ENCODE peak calls at places on chromosomes 13 and 19, in six cellular contexts. Q is K562, C is Peyer's patch, V is prostate gland, G is esophagus muscularis mucosa, Y is transverse colon. U is an unnamed sample.

GRCh38 chr19:18612051-18612771 is 459 bp upstream of the TMEM59L start:
- DNase-seq in Q (no peak), C (peak), V (no peak), G (no peak), Y (no peak), U (no peak)

GRCh38 chr13:33937373-33938087 is 119.6 kb downstream of the RFC3 start:
- DNase-seq in Q (no peak), C (no peak), V (peak), G (no peak), Y (no peak), U (no peak)

GRCh38 chr19:40666803-40667438 is 23.5 kb downstream of the NUMBL start:
- DNase-seq in Q (no peak), C (no peak), V (no peak), G (no peak), Y (no peak), U (no peak)

GRCh38 chr13:112128052-112128610 is 61.2 kb downstream of the SOX1 start:
- DNase-seq in Q (no peak), C (no peak), V (no peak), G (no peak), Y (no peak), U (no peak)

GRCh38 chr19:43765109-43765876 is 10.5 kb upstream of the SMG9 start:
- DNase-seq in Q (no peak), C (no peak), V (no peak), G (no peak), Y (peak), U (peak)

GRCh38 chr13:108734676-108735075 is 105.3 kb downstream of the MYO16 start:
- DNase-seq in Q (peak), C (no peak), V (no peak), G (no peak), Y (no peak), U (no peak)

GRCh38 chr13:33258437-33259193 is 26.9 kb downstream of the STARD13 start:
- DNase-seq in Q (no peak), C (no peak), V (no peak), G (no peak), Y (no peak), U (no peak)

GRCh38 chr13:111909971-111910671 is 156.8 kb upstream of the SOX1 start:
- DNase-seq in Q (no peak), C (peak), V (peak), G (peak), Y (no peak), U (peak)

GRCh38 chr19:48372904-48373303 is 8.7 kb downstream of the SYNGR4 start:
- DNase-seq in Q (no peak), C (no peak), V (peak), G (no peak), Y (peak), U (no peak)

GRCh38 chr19:47230921-47231214 is at the start of gene BBC3:
- DNase-seq in Q (no peak), C (no peak), V (no peak), G (no peak), Y (no peak), U (no peak)

GRCh38 chr13:98022210-98022609 is 68.7 kb downstream of the IPO5 start:
- DNase-seq in Q (no peak), C (no peak), V (no peak), G (no peak), Y (no peak), U (peak)

GRCh38 chr13:81493144-81493543 is 1152.2 kb upstream of the SPRY2 start:
- DNase-seq in Q (no peak), C (no peak), V (no peak), G (no peak), Y (no peak), U (no peak)

GRCh38 chr19:53808710-53809125 is 15.4 kb downstream of the NLRP12 start:
- DNase-seq in Q (no peak), C (no peak), V (no peak), G (no peak), Y (no peak), U (no peak)

GRCh38 chr13:98900442-98900841 is 77.4 kb downstream of the DOCK9 start:
- DNase-seq in Q (no peak), C (no peak), V (no peak), G (no peak), Y (no peak), U (no peak)

GRCh38 chr19:23908165-23908564 is 6.5 kb upstream of the ZNF726 start:
- DNase-seq in Q (no peak), C (no peak), V (no peak), G (no peak), Y (no peak), U (no peak)

GRCh38 chr19:15456871-15457700 is 7.3 kb downstream of the RASAL3 start:
- DNase-seq in Q (no peak), C (no peak), V (no peak), G (no peak), Y (no peak), U (no peak)

GRCh38 chr13:45219123-45219891 is 18.5 kb upstream of the KCTD4 start:
- DNase-seq in Q (no peak), C (no peak), V (no peak), G (no peak), Y (no peak), U (no peak)

GRCh38 chr19:48768989-48769713 is 13.8 kb downstream of the FGF21 start:
- DNase-seq in Q (no peak), C (no peak), V (no peak), G (no peak), Y (no peak), U (no peak)

DNA sequence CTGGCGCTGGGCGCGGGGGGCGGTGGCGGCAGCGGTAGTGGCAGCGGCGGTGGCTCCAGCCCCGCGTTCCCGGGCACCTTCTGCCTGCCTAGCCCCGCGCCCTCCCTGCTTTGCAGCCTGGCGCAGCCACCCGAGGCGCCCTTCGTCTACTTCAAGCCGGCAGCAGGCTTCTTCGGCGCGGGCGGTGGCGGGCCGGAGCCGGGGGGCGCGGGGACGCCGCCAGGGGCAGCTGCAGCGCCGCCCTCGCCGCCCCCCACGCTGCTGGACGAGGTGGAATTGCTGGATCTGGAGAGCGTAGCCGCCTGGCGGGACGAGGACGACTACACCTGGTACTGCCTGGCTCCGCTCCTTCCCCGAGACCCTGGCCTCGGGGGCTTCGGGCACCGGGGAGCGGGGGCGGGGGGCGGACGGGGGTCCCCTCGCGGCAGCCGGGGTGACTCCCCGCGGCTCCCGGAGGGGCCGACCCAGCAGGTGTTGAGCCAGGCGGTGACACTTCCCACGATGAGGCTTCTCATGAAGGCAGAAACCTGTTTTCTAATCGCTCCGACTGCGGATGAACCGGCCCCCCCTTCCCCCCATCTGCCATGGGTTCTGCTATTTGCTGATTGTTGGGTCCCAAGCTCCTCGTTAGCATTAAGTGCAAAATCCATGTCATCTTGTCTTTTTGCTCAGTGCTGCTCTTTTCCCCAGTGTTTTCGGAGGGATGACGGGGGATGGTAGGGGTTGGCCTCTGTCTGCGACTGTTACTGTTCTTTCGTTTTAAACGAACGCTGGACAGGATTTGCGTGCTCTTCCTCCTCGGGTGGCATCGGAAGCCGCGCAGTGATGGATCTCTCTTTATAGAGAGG is 948 bp downstream of the SLAIN1 start:
- DNase-seq in Q (peak), C (peak), V (peak), G (no peak), Y (peak), U (peak)
- TF ChIP-seq CTCF in Q (no peak), C (no peak), V (no peak), G (no peak), Y (no peak), U (no peak)

GRCh38 chr13:42048323-42048624 is 174 bp upstream of the DGKH start:
- DNase-seq in Q (peak), C (no peak), V (peak), G (no peak), Y (no peak), U (no peak)

GRCh38 chr13:42049454-42049780 is 969 bp downstream of the DGKH start:
- DNase-seq in Q (no peak), C (no peak), V (no peak), G (no peak), Y (no peak), U (peak)

GRCh38 chr13:42047561-42048322 is 706 bp upstream of the DGKH start:
- DNase-seq in Q (peak), C (peak), V (peak), G (no peak), Y (peak), U (peak)

GRCh38 chr13:42046448-42046847 is 2.0 kb upstream of the DGKH start:
- DNase-seq in Q (no peak), C (no peak), V (no peak), G (no peak), Y (no peak), U (no peak)

GRCh38 chr13:42048625-42049453 is at the start of gene DGKH:
- DNase-seq in Q (peak), C (peak), V (peak), G (no peak), Y (peak), U (peak)
- TF ChIP-seq POLR2A in Q (peak), C (peak), V (peak), G (no peak), Y (peak), U (no peak)

GRCh38 chr19:45041125-45041524 is 2.3 kb downstream of the CLASRP start:
- DNase-seq in Q (no peak), C (no peak), V (no peak), G (no peak), Y (no peak), U (no peak)

GRCh38 chr19:45040059-45040767 is 1.4 kb downstream of the CLASRP start:
- DNase-seq in Q (no peak), C (no peak), V (no peak), G (no peak), Y (no peak), U (no peak)

GRCh38 chr19:45035755-45036154 is 3.1 kb upstream of the CLASRP start:
- DNase-seq in Q (no peak), C (no peak), V (no peak), G (no peak), Y (no peak), U (no peak)

GRCh38 chr19:45038931-45039893 is at the start of gene CLASRP:
- DNase-seq in Q (peak), C (peak), V (peak), G (peak), Y (peak), U (peak)

GRCh38 chr19:45037393-45038169 is 1.3 kb upstream of the CLASRP start:
- DNase-seq in Q (no peak), C (no peak), V (no peak), G (no peak), Y (no peak), U (no peak)
- TF ChIP-seq CTCF in Q (no peak), C (no peak), V (no peak), G (no peak), Y (no peak), U (no peak)

GRCh38 chr19:11355160-11356073 is at the start of gene PLPPR2:
- DNase-seq in Q (peak), C (peak), V (peak), G (peak), Y (peak), U (peak)
- TF ChIP-seq POLR2A in Q (peak), C (peak), V (peak), G (peak), Y (peak), U (no peak)

DNA sequence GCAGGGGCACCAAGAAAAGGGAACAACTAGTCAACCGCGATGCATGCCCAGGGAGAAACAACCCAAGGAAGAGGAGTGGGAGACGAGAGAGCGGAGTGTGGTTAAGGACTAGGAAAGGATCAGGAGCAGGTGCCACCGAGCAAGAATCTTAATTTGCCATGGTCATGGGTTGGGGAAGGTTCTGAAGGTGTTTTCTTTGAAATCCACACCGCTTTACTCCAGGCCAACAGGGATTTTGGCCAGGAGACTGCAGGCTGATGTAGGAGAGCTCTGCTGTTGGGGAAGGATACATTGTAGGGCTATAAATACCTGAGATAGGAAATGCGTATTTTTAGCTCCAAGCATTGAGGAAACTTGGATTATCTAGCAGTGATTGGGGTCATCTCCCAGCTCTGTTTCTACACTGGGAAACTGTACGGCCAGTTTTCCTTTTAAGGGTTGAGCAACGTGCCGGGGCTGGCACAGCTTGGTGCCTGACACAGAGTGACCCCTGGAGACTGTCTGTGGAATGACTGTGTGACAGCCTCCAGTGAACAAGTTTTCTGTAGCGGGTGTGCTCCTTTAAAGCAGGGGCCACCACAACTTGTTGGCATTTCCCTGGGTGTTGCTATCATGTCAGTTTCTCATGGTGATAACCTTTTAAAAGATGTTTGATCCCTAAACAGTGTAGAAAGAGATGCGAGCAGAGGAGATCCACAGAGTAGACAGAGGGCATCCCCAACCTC is 34.2 kb downstream of the ZNF536 start:
- DNase-seq in Q (peak), C (no peak), V (no peak), G (peak), Y (peak), U (peak)
- TF ChIP-seq CTCF in Q (peak), C (no peak), V (peak), G (peak), Y (no peak), U (no peak)

GRCh38 chr19:10115392-10116084 is 4.0 kb downstream of the P2RY11 start:
- DNase-seq in Q (no peak), C (peak), V (no peak), G (no peak), Y (no peak), U (no peak)

GRCh38 chr19:10114651-10115391 is 3.3 kb downstream of the P2RY11 start:
- DNase-seq in Q (no peak), C (no peak), V (no peak), G (no peak), Y (no peak), U (no peak)

GRCh38 chr19:10116866-10117616 is 2.7 kb downstream of the EIF3G start:
- DNase-seq in Q (no peak), C (no peak), V (no peak), G (no peak), Y (no peak), U (no peak)

GRCh38 chr19:10113964-10114650 is 2.6 kb downstream of the P2RY11 start:
- DNase-seq in Q (no peak), C (no peak), V (no peak), G (no peak), Y (no peak), U (no peak)

DNA sequence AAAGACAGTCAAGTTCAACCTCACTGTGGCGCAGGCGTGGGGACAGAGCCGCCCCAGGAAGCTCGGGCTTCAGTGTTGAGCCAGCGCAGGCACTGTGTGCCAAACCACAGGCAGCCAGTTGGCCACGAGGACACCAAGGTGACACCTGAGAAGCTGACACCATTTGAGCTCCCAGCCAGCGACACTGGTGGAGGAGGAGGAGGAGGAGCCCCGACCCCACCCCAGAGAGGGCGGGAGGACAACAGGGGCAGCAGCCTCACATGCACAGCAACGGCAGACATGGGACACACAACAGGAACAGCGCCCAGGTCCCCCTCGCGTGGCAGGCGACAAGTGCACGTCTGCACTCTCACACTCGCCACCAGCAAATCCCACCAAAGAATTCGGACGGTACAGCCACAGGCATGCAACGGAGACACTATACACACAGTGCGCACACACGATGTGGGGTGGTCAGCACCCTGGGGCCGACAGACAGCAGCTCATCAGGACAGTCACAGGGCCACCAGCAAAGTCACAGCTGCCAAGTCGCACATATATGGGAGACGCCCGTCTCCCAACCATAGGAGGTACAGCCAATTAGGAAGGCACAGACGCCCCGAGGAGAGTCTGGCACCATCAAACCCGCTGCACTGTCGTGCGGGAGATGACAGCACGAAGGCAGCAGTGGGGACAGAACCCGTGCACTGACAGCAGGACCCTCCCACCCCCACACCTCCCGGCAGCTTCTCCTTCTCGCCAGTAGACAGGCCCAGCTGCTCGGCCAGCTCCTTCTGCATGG is 3.4 kb downstream of the EIF3G start:
- DNase-seq in Q (no peak), C (peak), V (no peak), G (no peak), Y (no peak), U (no peak)
- TF ChIP-seq POLR2A in Q (no peak), C (no peak), V (no peak), G (no peak), Y (no peak), U (no peak)

DNA sequence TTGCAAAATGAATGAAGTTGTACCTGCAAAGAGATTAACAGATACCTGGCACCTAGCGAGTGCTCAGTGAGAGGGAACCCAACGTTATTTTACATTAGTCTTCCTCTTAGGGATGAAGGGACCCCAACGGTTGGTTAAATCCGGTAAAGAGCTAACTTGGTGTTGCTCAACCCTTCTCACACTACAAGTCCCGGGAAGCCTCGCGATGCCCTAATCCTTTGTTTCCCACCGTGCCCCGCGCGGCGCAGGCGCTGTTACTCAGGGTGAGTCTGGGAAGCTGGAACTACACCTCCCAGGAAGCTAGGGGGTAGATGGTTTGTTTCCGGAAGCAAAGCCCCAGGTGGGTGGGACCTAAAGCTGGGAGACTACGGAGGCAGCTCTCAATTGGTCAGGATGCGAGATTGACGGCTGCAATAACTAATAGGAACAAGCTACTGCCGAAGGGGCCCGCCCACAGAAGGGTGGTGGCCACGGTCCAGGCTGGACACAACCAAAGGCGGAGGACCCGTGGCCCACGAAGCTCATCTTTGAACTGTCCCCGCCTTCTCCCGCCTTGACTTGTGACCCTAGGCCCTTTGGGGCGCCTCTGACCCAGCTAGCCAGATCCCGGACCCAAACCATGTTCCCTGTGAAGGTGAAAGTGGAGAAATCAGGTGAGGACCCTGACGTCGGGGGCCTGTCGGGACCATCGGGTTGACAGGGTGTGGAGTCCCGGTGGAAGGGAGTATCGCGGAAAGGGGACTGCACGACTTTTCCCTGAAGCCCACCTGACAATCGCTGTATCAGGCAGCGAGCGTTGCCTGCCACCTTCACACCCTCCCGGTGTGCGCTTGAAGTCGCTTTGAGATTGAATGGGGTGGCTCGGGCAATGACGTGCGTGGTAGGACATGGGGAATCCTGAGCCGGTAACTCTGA is at the start of gene LIN37:
- DNase-seq in Q (peak), C (peak), V (peak), G (peak), Y (peak), U (peak)
- TF ChIP-seq CTCF in Q (no peak), C (no peak), V (peak), G (peak), Y (peak), U (no peak)